ENCODE peak calls at places on chromosomes 4 and X, in four cellular contexts. A is GM12878, N is K562, O is HepG2. F is an unnamed sample.

GRCh38 chr4:123378794-123379193 is 17.8 kb upstream of the SPRY1 start:
- DNase-seq in A (no peak), O (no peak), N (no peak), F (no peak)

GRCh38 chr4:104490770-104491395 is 3.8 kb downstream of the CXXC4 start:
- DNase-seq in A (no peak), O (peak), N (peak), F (peak)

GRCh38 chr4:23485793-23486192 is 404.1 kb downstream of the PPARGC1A start:
- DNase-seq in N (peak), A (no peak), O (no peak), F (no peak)

GRCh38 chr4:74283614-74284013 is 24.7 kb upstream of the EPGN start:
- DNase-seq in O (no peak), A (no peak), N (peak), F (no peak)

GRCh38 chrX:54640721-54641120 is 110.7 kb downstream of the GNL3L start:
- DNase-seq in O (peak), N (peak), A (no peak), F (no peak)

GRCh38 chr4:158729716-158730559 is 6.7 kb upstream of the PPID start:
- DNase-seq in N (peak), A (peak), O (peak), F (peak)

GRCh38 chrX:17826609-17827496 is 34.2 kb downstream of the RAI2 start:
- DNase-seq in A (no peak), N (no peak), O (no peak), F (no peak)

GRCh38 chr4:86918539-86919072 is 16.2 kb upstream of the AFF1 start:
- DNase-seq in N (no peak), A (no peak), O (peak), F (no peak)

GRCh38 chrX:125826080-125826479 is 340.0 kb downstream of the DCAF12L2 start:
- DNase-seq in O (no peak), N (no peak), A (no peak), F (no peak)

GRCh38 chr4:65645185-65645584 is 25.1 kb downstream of the EPHA5 start:
- DNase-seq in N (no peak), O (no peak), A (no peak), F (no peak)

GRCh38 chr4:170256807-170257206 is 167.1 kb upstream of the AADAT start:
- DNase-seq in O (no peak), A (no peak), N (no peak), F (no peak)

GRCh38 chrX:21781525-21781924 is 23.6 kb upstream of the SMPX start:
- DNase-seq in N (no peak), A (no peak), O (no peak), F (no peak)

GRCh38 chr4:164659765-164660164 is 94.2 kb upstream of the SMIM31 start:
- DNase-seq in O (no peak), N (no peak), A (no peak), F (no peak)

GRCh38 chr4:151711680-151712079 is 49.1 kb downstream of the GATB start:
- DNase-seq in O (no peak), N (no peak), A (no peak), F (no peak)

GRCh38 chr4:102585329-102585728 is 84.2 kb downstream of the NFKB1 start:
- DNase-seq in O (no peak), A (no peak), N (no peak), F (no peak)
- TF ChIP-seq FOXK2 in O (no peak), A (no peak), N (no peak), F (no peak)

GRCh38 chr4:174096456-174096855 is 187.0 kb downstream of the FBXO8 start:
- DNase-seq in A (no peak), O (no peak), N (no peak), F (no peak)

GRCh38 chr4:174099712-174100111 is 183.8 kb downstream of the FBXO8 start:
- DNase-seq in A (no peak), N (no peak), O (no peak), F (no peak)

GRCh38 chr4:174091130-174091529 is 192.3 kb downstream of the FBXO8 start:
- DNase-seq in N (no peak), O (no peak), A (no peak), F (no peak)

GRCh38 chr4:174100910-174101309 is 182.6 kb downstream of the FBXO8 start:
- DNase-seq in O (no peak), N (no peak), A (no peak), F (no peak)

DNA sequence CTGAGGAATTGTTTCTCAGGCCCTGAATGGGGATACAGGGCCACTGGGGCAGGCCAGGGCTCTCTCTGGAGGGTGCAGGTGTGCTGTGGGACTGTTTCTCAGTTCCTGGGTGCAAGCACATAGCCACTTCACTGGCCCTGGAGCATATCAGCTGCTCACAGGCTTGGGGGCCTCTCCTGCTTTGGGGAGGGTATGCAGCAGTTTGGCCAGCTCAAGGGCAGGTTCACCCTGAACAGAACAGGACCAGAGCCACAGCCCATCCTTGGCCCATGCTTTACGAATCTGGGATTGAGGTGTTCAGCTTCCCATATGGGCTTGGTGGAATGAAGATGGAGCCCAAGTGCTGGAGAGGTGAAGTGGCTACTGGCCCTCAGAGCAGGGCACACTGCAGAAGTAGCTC is 186.5 kb downstream of the FBXO8 start:
- DNase-seq in A (no peak), N (no peak), O (no peak), F (no peak)
- TF ChIP-seq FOXM1 in A (no peak), N (no peak), O (no peak), F (no peak)

GRCh38 chr4:117898496-117898895 is 135.8 kb upstream of the NDST3 start:
- DNase-seq in A (no peak), O (no peak), N (no peak), F (no peak)
- TF ChIP-seq SP1 in A (no peak), O (no peak), N (no peak), F (no peak)

GRCh38 chr4:149347139-149347538 is 468.5 kb downstream of the IQCM start:
- DNase-seq in N (no peak), O (no peak), A (no peak), F (no peak)
- TF ChIP-seq FOXK2 in N (no peak), O (no peak), A (no peak), F (no peak)

DNA sequence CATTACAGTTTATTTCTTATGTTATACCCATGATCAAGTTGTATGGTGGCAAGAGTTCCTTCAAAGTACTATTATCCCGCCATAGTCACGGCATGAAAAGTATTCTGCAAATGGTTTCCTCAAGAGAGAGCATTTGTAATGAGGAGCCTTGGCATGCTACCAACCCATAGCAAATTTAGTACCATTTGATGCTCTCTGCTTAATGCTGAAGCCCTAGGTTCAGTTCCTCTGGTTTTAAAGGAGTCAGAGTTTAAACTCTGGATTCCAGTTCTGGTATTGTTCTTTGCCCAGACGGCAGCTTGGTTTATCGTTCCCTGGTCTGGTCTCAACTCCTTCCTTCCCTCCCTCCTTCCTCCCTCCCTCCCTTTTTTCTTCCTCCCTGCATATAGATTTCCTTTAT is 371.3 kb downstream of the BMPR1B start:
- DNase-seq in O (no peak), N (no peak), A (no peak), F (no peak)
- TF ChIP-seq FOXM1 in O (no peak), N (no peak), A (no peak), F (no peak)

GRCh38 chr4:81806485-81806884 is 334.8 kb upstream of the RASGEF1B start:
- DNase-seq in A (no peak), N (peak), O (no peak), F (no peak)

GRCh38 chr4:81804849-81805248 is 333.1 kb upstream of the RASGEF1B start:
- DNase-seq in N (no peak), A (no peak), O (no peak), F (no peak)

GRCh38 chr4:81799371-81799770 is 327.7 kb upstream of the RASGEF1B start:
- DNase-seq in A (no peak), N (no peak), O (no peak), F (no peak)

GRCh38 chr4:81807386-81807785 is 335.7 kb upstream of the RASGEF1B start:
- DNase-seq in A (no peak), O (no peak), N (peak), F (no peak)

DNA sequence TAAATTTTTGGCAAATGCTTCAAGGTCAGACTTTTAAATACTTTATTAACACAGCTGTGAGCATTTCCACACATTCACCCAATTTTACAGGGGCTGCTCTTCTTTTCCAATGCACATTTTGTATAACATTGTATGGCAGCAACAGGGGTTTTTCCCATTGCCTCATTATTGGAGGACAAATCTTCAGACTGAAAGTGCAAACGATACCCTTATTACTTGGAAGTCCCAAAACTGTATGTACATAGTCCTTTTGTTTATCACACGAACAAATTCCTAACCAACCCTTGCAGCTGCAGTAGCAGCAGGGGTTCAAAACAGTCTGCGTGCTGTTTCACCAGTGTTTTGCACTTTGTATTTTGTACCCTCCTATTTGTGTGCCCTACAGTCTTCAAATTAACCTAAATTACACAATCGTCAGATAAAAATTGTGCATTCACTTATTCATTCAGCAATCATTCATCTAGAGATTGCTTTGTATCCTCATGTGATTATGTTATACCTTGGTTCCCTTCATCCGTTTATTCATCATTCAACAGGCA is 330.7 kb upstream of the RASGEF1B start:
- DNase-seq in N (no peak), A (no peak), O (no peak), F (no peak)
- TF ChIP-seq SP1 in N (no peak), A (no peak), O (no peak), F (no peak)

DNA sequence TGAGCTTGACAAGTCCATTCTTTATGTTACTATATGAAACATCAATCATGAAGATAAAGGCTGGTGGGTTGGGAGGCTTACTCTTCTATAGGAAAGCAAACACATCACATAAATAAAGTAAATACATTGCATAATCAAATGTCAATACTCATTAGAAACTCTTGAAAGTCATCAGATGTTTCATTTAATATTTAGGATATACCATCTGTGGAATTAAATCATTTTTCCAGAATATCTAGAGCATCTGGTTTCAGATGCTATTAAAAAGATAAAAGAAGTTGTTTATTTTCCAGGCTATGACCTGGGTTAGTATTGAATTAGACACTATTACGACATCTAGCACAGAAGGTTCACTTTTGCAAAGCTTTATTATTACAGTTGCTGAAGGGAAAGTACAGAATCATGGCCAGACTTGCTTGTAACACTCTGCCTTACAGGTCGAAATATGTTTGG is 72.6 kb downstream of the METTL14 start:
- DNase-seq in N (no peak), A (no peak), O (peak), F (no peak)
- TF ChIP-seq FOXK2 in N (no peak), A (no peak), O (no peak), F (no peak)

GRCh38 chr4:79150820-79151416 is 174.9 kb downstream of the NAA11 start:
- DNase-seq in N (no peak), A (no peak), O (no peak), F (no peak)
- TF ChIP-seq FOXM1 in N (no peak), A (no peak), O (no peak), F (no peak)